ENCODE peak calls at places on chromosomes 11 and 22, in eight cellular contexts. J, N, S, E, V, W, X and D are unnamed samples.

GRCh38 chr22:32123657-32124056 is 35.4 kb downstream of the C22orf42 start:
- DNase-seq in N (no peak), E (no peak), W (no peak), V (no peak), S (no peak), X (no peak), J (no peak), D (no peak)

GRCh38 chr22:19235874-19236273 is 55.6 kb downstream of the CLTCL1 start:
- DNase-seq in V (no peak), W (no peak), X (no peak), N (no peak), J (no peak), E (no peak), S (no peak), D (peak; percentile 10)

GRCh38 chr22:44391481-44392445 is 79.0 kb upstream of the SHISAL1 start:
- DNase-seq in S (no peak), W (no peak), N (no peak), V (no peak), E (peak; percentile 11), X (no peak), J (no peak), D (peak; percentile 29)

GRCh38 chr22:47019012-47019790 is 256.8 kb downstream of the TBC1D22A start:
- DNase-seq in N (no peak), V (no peak), W (no peak), J (no peak), X (no peak), S (no peak), E (no peak), D (no peak)

GRCh38 chr11:27353593-27354358 is 9.2 kb downstream of the CCDC34 start:
- DNase-seq in E (no peak), J (no peak), V (peak; percentile 36), N (no peak), S (no peak), W (no peak), X (no peak), D (no peak)

GRCh38 chr22:17379939-17380710 is 10.9 kb downstream of the CECR2 start:
- DNase-seq in N (no peak), X (no peak), W (no peak), J (no peak), S (no peak), V (no peak), E (no peak), D (no peak)

GRCh38 chr22:37088108-37088605 is 21.4 kb downstream of the TMPRSS6 start:
- DNase-seq in E (no peak), X (no peak), N (no peak), V (peak; percentile 15), W (no peak), S (no peak), J (peak; percentile 48), D (no peak)

GRCh38 chr11:124863137-124863825 is 2.0 kb upstream of the ROBO3 start:
- DNase-seq in J (no peak), V (peak; percentile 21), S (no peak), W (no peak), E (no peak), X (no peak), N (no peak), D (peak; percentile 67)

GRCh38 chr11:103949781-103950180 is 86.7 kb upstream of the DDI1 start:
- DNase-seq in W (no peak), S (no peak), J (no peak), V (no peak), E (no peak), X (no peak), N (no peak), D (no peak)

GRCh38 chr11:130166457-130166784 is 6.8 kb downstream of the ST14 start:
- DNase-seq in N (no peak), S (no peak), E (no peak), W (no peak), J (peak; percentile 82), V (peak; percentile 91), X (no peak), D (no peak)

GRCh38 chr11:67561971-67562560 is 21.5 kb upstream of the GSTP1 start:
- DNase-seq in X (no peak), N (no peak), V (no peak), E (no peak), J (no peak), W (no peak), S (peak; percentile 76), D (no peak)

GRCh38 chr22:45587638-45588481 is 83.8 kb upstream of the ATXN10 start:
- DNase-seq in E (no peak), N (no peak), W (no peak), S (no peak), X (no peak), V (peak; percentile 68), J (no peak), D (no peak)

GRCh38 chr11:123151366-123151765 is 43.7 kb downstream of the CLMP start:
- DNase-seq in W (no peak), V (no peak), J (no peak), E (no peak), N (no peak), X (no peak), S (no peak), D (no peak)
- TF ChIP-seq CTCF in W (no peak), V (no peak), J (no peak), E (no peak), N (no peak), X (no peak), S (no peak), D (no peak)

DNA sequence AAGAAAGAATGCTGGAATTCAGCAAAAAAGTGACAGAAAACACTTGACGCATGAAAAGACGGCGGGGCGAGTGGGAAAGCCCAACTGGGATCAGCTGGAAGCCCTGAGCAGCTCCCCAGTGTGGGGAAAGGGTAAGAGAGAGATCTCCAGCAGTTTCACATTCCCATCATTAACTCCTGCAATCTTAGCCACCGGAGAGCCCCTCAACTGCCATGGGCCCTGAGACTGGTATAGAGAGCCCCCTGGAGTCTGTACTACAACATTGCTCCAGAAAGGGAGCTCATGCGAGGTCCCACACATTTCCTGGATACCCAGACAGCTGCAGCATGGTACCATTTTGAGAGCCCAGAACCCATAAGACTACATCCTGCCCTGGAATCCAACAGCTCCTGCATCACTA is 31.1 kb downstream of the MRGPRX4 start:
- DNase-seq in N (peak; percentile 26), X (no peak), V (no peak), J (peak; percentile 8), W (no peak), S (peak; percentile 71), E (no peak), D (no peak)
- TF ChIP-seq CTCF in N (peak; percentile 61), X (peak; percentile 65), V (peak; percentile 69), J (peak; percentile 67), W (no peak), S (peak; percentile 17), E (no peak), D (peak; percentile 73)

DNA sequence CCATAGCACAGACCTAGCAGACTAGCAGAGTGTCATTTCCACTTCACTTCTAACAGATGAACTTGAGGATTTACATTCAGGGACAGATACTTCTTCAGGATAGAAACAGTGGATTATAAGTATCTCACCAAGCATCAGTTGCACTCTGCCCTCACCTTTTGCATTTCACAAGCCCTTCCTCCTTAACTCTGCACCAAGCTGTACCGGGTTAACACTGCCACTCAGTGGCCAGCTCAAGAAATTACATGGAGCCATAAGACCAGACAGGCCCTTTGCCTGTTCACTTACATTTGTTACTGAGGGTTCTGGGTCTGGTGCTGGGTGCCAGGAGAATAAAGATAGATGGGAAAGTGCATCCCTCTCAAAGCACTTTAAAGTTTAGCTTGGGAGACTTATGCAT is 309.8 kb downstream of the SHANK2 start:
- DNase-seq in X (no peak), E (no peak), W (no peak), V (no peak), J (peak; percentile 44), N (peak; percentile 14), S (no peak), D (no peak)
- TF ChIP-seq CTCF in X (peak; percentile 40), E (no peak), W (no peak), V (peak; percentile 44), J (peak; percentile 84), N (peak; percentile 57), S (no peak), D (peak; percentile 65)

DNA sequence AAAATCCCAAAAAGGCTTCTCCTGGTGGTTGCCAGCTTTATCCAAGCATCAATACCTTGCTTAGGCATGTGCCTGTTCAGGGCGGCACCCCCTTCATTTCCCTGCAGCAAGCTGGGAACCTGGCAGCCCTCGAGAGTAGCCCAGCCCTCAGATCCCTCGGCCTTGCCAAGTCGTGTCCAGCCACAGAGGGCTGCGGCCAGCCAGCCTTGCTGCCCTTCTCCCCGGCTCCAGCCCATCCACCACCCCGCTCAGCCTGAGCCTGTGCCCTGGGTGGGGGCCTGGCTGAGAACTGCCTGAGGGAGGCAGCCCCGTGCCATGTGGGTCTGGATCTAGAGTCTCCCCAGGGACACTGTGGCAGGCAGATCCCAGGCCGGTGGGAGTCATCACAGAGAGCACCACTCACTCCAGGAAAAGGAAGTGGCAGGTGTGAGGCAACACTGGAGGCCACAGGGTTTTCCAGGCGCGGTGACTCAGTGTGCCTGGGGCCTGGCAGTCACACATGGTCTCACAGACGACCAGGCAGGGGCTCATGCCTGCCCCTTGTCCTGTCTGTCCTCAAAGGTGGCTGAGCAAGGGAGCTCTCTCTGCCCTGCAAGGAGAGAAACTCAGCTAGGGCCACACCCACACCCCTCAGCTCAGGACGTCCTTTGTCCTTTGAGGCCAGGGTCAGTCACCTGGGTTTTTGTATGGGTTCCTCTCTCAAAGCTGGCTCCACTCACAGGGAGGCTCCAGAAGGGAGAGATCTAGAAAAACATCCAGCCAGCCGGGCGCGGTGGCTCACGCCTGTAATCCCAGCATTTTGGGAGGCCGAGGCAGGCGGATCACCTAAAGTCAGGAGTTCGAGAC is 12.2 kb upstream of the CDC42BPG start:
- DNase-seq in W (no peak), V (peak; percentile 84), N (no peak), S (no peak), J (peak; percentile 80), X (no peak), E (no peak), D (no peak)
- TF ChIP-seq CTCF in W (no peak), V (no peak), N (no peak), S (no peak), J (no peak), X (no peak), E (no peak), D (no peak)

DNA sequence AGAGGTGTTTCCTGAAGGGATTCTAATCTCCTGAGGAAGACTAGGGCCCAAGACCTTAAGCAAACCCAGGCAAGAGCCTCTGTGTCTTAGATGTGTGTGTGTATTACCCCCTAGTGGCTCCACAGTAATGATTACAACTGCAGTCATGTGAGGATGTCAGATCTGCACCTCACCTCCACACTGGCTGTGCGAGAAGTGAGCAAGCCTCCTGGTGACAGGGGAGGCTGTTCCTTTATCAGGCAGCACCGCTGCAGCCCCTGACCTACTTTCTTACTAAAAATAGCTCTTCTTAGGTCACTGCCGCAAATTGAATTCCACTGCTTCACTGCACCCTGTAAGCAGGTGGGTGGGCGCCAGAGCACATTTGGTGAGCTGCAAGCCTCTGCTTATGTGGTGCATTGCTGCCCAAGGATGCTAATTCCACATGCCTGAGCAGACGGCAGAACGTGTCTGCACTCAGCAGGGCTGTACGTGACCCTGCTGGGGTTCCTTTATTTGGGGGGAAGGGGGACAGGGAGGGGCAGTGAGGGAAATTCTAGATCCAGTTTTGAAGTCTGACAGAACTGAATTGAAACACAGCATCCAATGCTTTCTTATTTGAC is 112.4 kb downstream of the KCNC1 start:
- DNase-seq in X (no peak), N (no peak), V (no peak), J (no peak), E (no peak), S (no peak), W (no peak), D (no peak)
- TF ChIP-seq CTCF in X (peak; percentile 31), N (peak; percentile 45), V (peak; percentile 51), J (peak; percentile 37), E (no peak), S (no peak), W (no peak), D (peak; percentile 41)

GRCh38 chr11:26227311-26227710 is 104.6 kb upstream of the ANO3 start:
- DNase-seq in V (peak; percentile 82), S (peak; percentile 39), J (no peak), W (no peak), N (no peak), X (no peak), E (no peak), D (no peak)
- TF ChIP-seq CTCF in V (peak; percentile 78), S (peak; percentile 27), J (no peak), W (no peak), N (peak; percentile 67), X (peak; percentile 57), E (peak; percentile 33), D (peak; percentile 66)